ENCODE peak calls at places on chromosomes 3 and 15, in six cellular contexts. One of them, this sample, is unnamed.

GRCh38 chr15:56765252-56765651 is 31.9 kb upstream of the ZNF280D start:
- DNase-seq in head of caudate nucleus: no peak
- DNase-seq in GM13977: no peak
- DNase-seq in stimulated activated CD8-positive, alpha-beta memory T cell treated with anti-CD3 and anti-CD28 coated beads, Interleukin-12 subunit alpha, Interleukin-12 subunit beta, amount 100 ng/mL, for 4 hours: no peak
- DNase-seq in GM18507: no peak
- DNase-seq in T-helper 2 cell: no peak
- DNase-seq in this sample: no peak

GRCh38 chr3:153142961-153143360 is 19.1 kb upstream of the RAP2B start:
- DNase-seq in T-helper 2 cell: no peak
- DNase-seq in GM18507: no peak
- DNase-seq in head of caudate nucleus: no peak
- DNase-seq in GM13977: no peak
- DNase-seq in stimulated activated CD8-positive, alpha-beta memory T cell treated with anti-CD3 and anti-CD28 coated beads, Interleukin-12 subunit alpha, Interleukin-12 subunit beta, amount 100 ng/mL, for 4 hours: no peak
- DNase-seq in this sample: no peak

GRCh38 chr15:85859671-85860070 is 64.9 kb upstream of the KLHL25 start:
- DNase-seq in GM13977: no peak
- DNase-seq in stimulated activated CD8-positive, alpha-beta memory T cell treated with anti-CD3 and anti-CD28 coated beads, Interleukin-12 subunit alpha, Interleukin-12 subunit beta, amount 100 ng/mL, for 4 hours: no peak
- DNase-seq in GM18507: no peak
- DNase-seq in head of caudate nucleus: no peak
- DNase-seq in T-helper 2 cell: no peak
- DNase-seq in this sample: no peak

GRCh38 chr3:52270252-52270754 is 8.1 kb downstream of the WDR82 start:
- DNase-seq in GM13977: no peak
- DNase-seq in head of caudate nucleus: no peak
- DNase-seq in stimulated activated CD8-positive, alpha-beta memory T cell treated with anti-CD3 and anti-CD28 coated beads, Interleukin-12 subunit alpha, Interleukin-12 subunit beta, amount 100 ng/mL, for 4 hours: no peak
- DNase-seq in T-helper 2 cell: no peak
- DNase-seq in GM18507: no peak
- DNase-seq in this sample: no peak

GRCh38 chr15:71274448-71274798 is 159.2 kb downstream of the THSD4 start:
- DNase-seq in T-helper 2 cell: no peak
- DNase-seq in GM18507: no peak
- DNase-seq in GM13977: no peak
- DNase-seq in head of caudate nucleus: no peak
- DNase-seq in stimulated activated CD8-positive, alpha-beta memory T cell treated with anti-CD3 and anti-CD28 coated beads, Interleukin-12 subunit alpha, Interleukin-12 subunit beta, amount 100 ng/mL, for 4 hours: no peak
- DNase-seq in this sample: no peak

GRCh38 chr3:129398803-129399144 is 29.7 kb downstream of the EFCAB12 start:
- DNase-seq in stimulated activated CD8-positive, alpha-beta memory T cell treated with anti-CD3 and anti-CD28 coated beads, Interleukin-12 subunit alpha, Interleukin-12 subunit beta, amount 100 ng/mL, for 4 hours: no peak
- DNase-seq in GM13977: no peak
- DNase-seq in GM18507: no peak
- DNase-seq in T-helper 2 cell: no peak
- DNase-seq in head of caudate nucleus: no peak
- DNase-seq in this sample: no peak

GRCh38 chr15:59283717-59284336 is 77.2 kb downstream of the LDHAL6B start:
- DNase-seq in stimulated activated CD8-positive, alpha-beta memory T cell treated with anti-CD3 and anti-CD28 coated beads, Interleukin-12 subunit alpha, Interleukin-12 subunit beta, amount 100 ng/mL, for 4 hours: no peak
- DNase-seq in head of caudate nucleus: no peak
- DNase-seq in GM18507: no peak
- DNase-seq in T-helper 2 cell: no peak
- DNase-seq in GM13977: no peak
- DNase-seq in this sample: no peak

GRCh38 chr3:46565607-46566039 is 479 bp downstream of the LRRC2 start:
- DNase-seq in T-helper 2 cell: no peak
- DNase-seq in head of caudate nucleus: no peak
- DNase-seq in stimulated activated CD8-positive, alpha-beta memory T cell treated with anti-CD3 and anti-CD28 coated beads, Interleukin-12 subunit alpha, Interleukin-12 subunit beta, amount 100 ng/mL, for 4 hours: no peak
- DNase-seq in GM13977: no peak
- DNase-seq in GM18507: no peak
- DNase-seq in this sample: no peak

GRCh38 chr15:63019539-63020109 is 22.9 kb upstream of the TPM1 start:
- DNase-seq in GM13977: no peak
- DNase-seq in head of caudate nucleus: no peak
- DNase-seq in T-helper 2 cell: no peak
- DNase-seq in stimulated activated CD8-positive, alpha-beta memory T cell treated with anti-CD3 and anti-CD28 coated beads, Interleukin-12 subunit alpha, Interleukin-12 subunit beta, amount 100 ng/mL, for 4 hours: no peak
- DNase-seq in GM18507: no peak
- DNase-seq in this sample: no peak

GRCh38 chr3:57942872-57943283 is 65.3 kb upstream of the FLNB start:
- DNase-seq in GM18507: no peak
- DNase-seq in head of caudate nucleus: peak
- DNase-seq in stimulated activated CD8-positive, alpha-beta memory T cell treated with anti-CD3 and anti-CD28 coated beads, Interleukin-12 subunit alpha, Interleukin-12 subunit beta, amount 100 ng/mL, for 4 hours: no peak
- DNase-seq in GM13977: no peak
- DNase-seq in T-helper 2 cell: no peak
- DNase-seq in this sample: no peak

GRCh38 chr15:32668942-32669341 is 27.4 kb downstream of the SCG5 start:
- DNase-seq in GM13977: no peak
- DNase-seq in T-helper 2 cell: no peak
- DNase-seq in head of caudate nucleus: no peak
- DNase-seq in stimulated activated CD8-positive, alpha-beta memory T cell treated with anti-CD3 and anti-CD28 coated beads, Interleukin-12 subunit alpha, Interleukin-12 subunit beta, amount 100 ng/mL, for 4 hours: no peak
- DNase-seq in GM18507: no peak
- DNase-seq in this sample: no peak

This sample was measured in amniotic stem cell.